ENCODE peak calls at places on chromosomes 6 and 20, in four cellular contexts. M is K562, B is HepG2, F is SK-N-SH. P is an unnamed sample.

GRCh38 chr20:20084296-20084752 is 32.0 kb downstream of the CFAP61 start:
- DNase-seq in F (no peak), M (no peak), B (no peak), P (no peak)

GRCh38 chr6:21022343-21023107 is 488.3 kb downstream of the CDKAL1 start:
- DNase-seq in M (no peak), F (no peak), B (peak; percentile 87), P (peak; percentile 85)

GRCh38 chr6:125477141-125477540 is 175.4 kb upstream of the HDDC2 start:
- DNase-seq in F (no peak), B (no peak), M (no peak), P (no peak)

GRCh38 chr6:15593798-15594197 is 69.0 kb downstream of the DTNBP1 start:
- DNase-seq in F (no peak), B (no peak), M (no peak), P (no peak)

GRCh38 chr6:7697820-7698623 is 27.9 kb upstream of the BMP6 start:
- DNase-seq in B (peak; percentile 84), F (no peak), M (no peak), P (no peak)

GRCh38 chr6:20200761-20201160 is 11.5 kb downstream of the MBOAT1 start:
- DNase-seq in M (no peak), B (no peak), F (no peak), P (no peak)

GRCh38 chr20:16713056-16713455 is 16.8 kb upstream of the SNRPB2 start:
- DNase-seq in F (no peak), B (no peak), M (no peak), P (no peak)

GRCh38 chr6:87436435-87436834 is 28.7 kb downstream of the CFAP206 start:
- DNase-seq in B (peak; percentile 55), F (no peak), M (peak; percentile 58), P (peak; percentile 8)

GRCh38 chr20:33771938-33772337 is 39.2 kb upstream of the CHMP4B start:
- DNase-seq in F (no peak), B (no peak), M (no peak), P (no peak)

GRCh38 chr6:169669889-169670288 is 31.9 kb downstream of the WDR27 start:
- DNase-seq in F (no peak), B (no peak), M (no peak), P (no peak)

GRCh38 chr6:9485992-9486391 is 928.9 kb downstream of the TFAP2A start:
- DNase-seq in F (no peak), B (no peak), M (no peak), P (no peak)

GRCh38 chr6:79167931-79168694 is 66.4 kb downstream of the HMGN3 start:
- DNase-seq in F (no peak), B (no peak), M (no peak), P (no peak)

GRCh38 chr6:170221052-170221752 is 69.7 kb downstream of the DLL1 start:
- DNase-seq in F (peak; percentile 29), M (no peak), B (no peak), P (no peak)

GRCh38 chr6:16276991-16277981 is 38.9 kb downstream of the GMPR start:
- DNase-seq in F (peak; percentile 33), M (peak; percentile 93), B (peak; percentile 85), P (peak; percentile 83)

GRCh38 chr6:108755257-108756240 is 92.7 kb upstream of the ARMC2 start:
- DNase-seq in B (no peak), M (no peak), F (no peak), P (no peak)

GRCh38 chr20:37346526-37347346 is 796 bp downstream of the SRC start:
- DNase-seq in F (peak; percentile 83), M (peak; percentile 9), B (no peak), P (no peak)

GRCh38 chr6:33632603-33633039 is 11.5 kb downstream of the ITPR3 start:
- DNase-seq in B (peak; percentile 75), F (peak; percentile 80), M (peak; percentile 76), P (peak; percentile 37)

GRCh38 chr20:9276964-9277363 is 208.1 kb downstream of the PLCB4 start:
- DNase-seq in F (no peak), M (no peak), B (no peak), P (no peak)

GRCh38 chr6:4912559-4912958 is 91.3 kb downstream of the RPP40 start:
- DNase-seq in B (no peak), F (no peak), M (no peak), P (no peak)

GRCh38 chr6:93792751-93793150 is 373.4 kb upstream of the EPHA7 start:
- DNase-seq in M (no peak), B (no peak), F (no peak), P (no peak)

GRCh38 chr6:7424967-7425807 is 35.6 kb downstream of the RIOK1 start:
- DNase-seq in B (peak; percentile 79), F (peak; percentile 34), M (no peak), P (peak; percentile 24)

GRCh38 chr20:16143596-16143995 is 429.7 kb downstream of the KIF16B start:
- DNase-seq in M (no peak), B (no peak), F (no peak), P (no peak)

GRCh38 chr6:105769987-105770386 is 316.1 kb upstream of the PRDM1 start:
- DNase-seq in F (no peak), B (no peak), M (no peak), P (peak; percentile 86)

GRCh38 chr6:142942805-142943227 is 2.2 kb downstream of the HIVEP2 start:
- DNase-seq in M (peak; percentile 36), B (peak; percentile 64), F (peak; percentile 36), P (no peak)

GRCh38 chr6:1771324-1771723 is 161.6 kb downstream of the FOXC1 start:
- DNase-seq in F (no peak), M (no peak), B (no peak), P (no peak)

GRCh38 chr20:25219365-25219764 is 23.9 kb downstream of the ENTPD6 start:
- DNase-seq in F (no peak), M (no peak), B (no peak), P (no peak)

GRCh38 chr6:21883929-21884328 is 290.4 kb downstream of the SOX4 start:
- DNase-seq in B (no peak), M (no peak), F (no peak), P (no peak)

GRCh38 chr20:50089140-50089786 is 23.7 kb downstream of the UBE2V1 start:
- DNase-seq in M (no peak), F (no peak), B (no peak), P (no peak)

GRCh38 chr6:110625883-110626282 is 149.5 kb upstream of the SLC22A16 start:
- DNase-seq in B (no peak), F (no peak), M (no peak), P (no peak)

GRCh38 chr6:11140061-11140460 is 28.5 kb upstream of the ERVFRD-1 start:
- DNase-seq in B (no peak), F (no peak), M (no peak), P (no peak)

GRCh38 chr6:11144393-11144829 is 32.9 kb upstream of the ERVFRD-1 start:
- DNase-seq in M (peak; percentile 82), F (peak; percentile 76), B (peak; percentile 77), P (peak; percentile 61)

GRCh38 chr6:11142296-11143027 is 30.9 kb upstream of the ERVFRD-1 start:
- DNase-seq in M (no peak), F (no peak), B (no peak), P (no peak)

GRCh38 chr6:11146117-11146826 is 34.7 kb upstream of the ERVFRD-1 start:
- DNase-seq in F (no peak), M (no peak), B (no peak), P (no peak)

GRCh38 chr6:11143394-11144371 is 32.2 kb upstream of the ERVFRD-1 start:
- DNase-seq in B (peak; percentile 91), F (no peak), M (peak; percentile 76), P (peak; percentile 64)
- TF ChIP-seq ELF1 in B (no peak), F (no peak), M (peak; percentile 4), P (no peak)

GRCh38 chr6:6003334-6004146 is 3.2 kb downstream of the NRN1 start:
- DNase-seq in B (no peak), F (peak; percentile 72), M (no peak), P (no peak)

GRCh38 chr6:6002005-6002808 is 4.5 kb downstream of the NRN1 start:
- DNase-seq in F (no peak), M (no peak), B (no peak), P (no peak)

GRCh38 chr6:6002809-6003333 is 3.9 kb downstream of the NRN1 start:
- DNase-seq in F (no peak), B (no peak), M (no peak), P (no peak)

GRCh38 chr6:6005467-6006427 is 978 bp downstream of the NRN1 start:
- DNase-seq in M (no peak), B (no peak), F (peak; percentile 44), P (no peak)

DNA sequence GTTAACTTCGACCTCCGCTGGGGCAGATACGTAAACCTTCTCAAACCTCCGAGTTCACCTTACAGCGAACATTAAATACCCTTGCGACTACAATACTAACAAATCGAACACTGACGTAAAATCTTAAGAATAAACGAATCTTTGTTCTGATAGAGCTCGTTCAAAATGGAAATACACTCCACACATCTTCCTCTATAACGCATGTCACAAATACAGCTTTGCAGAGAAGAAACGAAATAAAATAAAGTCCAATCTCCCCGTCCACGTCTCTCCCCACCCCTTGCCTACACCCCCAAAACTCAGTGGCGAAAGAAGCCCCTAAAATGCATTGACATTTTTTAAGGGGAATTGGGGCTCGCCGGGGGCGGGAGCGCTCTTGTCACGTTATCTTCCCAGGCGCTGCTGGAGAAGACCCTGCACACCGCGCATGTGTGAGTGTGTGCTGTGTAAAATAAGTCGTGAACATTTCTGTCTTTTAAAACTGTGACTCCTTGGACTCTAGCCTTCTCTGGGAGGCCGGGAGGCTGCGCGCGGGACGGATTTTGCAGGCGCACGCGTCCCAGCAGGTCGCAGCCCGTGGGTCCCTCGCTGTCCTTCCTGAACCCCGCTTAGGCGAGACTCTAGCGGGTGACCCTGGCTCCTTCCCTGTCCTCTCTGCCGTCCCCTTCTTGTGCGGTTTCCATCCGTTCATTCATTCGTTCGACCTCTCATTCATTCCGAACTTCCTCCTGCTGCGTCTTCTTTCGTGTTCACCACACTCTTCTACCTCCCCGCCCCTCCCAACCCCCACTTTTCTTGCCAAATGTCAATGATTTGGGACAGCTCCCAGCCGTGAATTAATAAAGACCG is 2.4 kb downstream of the NRN1 start:
- DNase-seq in M (no peak), F (peak; percentile 49), B (no peak), P (no peak)
- TF ChIP-seq REST in M (no peak), F (no peak), B (no peak), P (no peak)

GRCh38 chr6:166109608-166110007 is 58.0 kb downstream of the TBXT start:
- DNase-seq in M (no peak), B (no peak), F (no peak), P (no peak)

GRCh38 chr6:166115609-166116008 is 52.0 kb downstream of the TBXT start:
- DNase-seq in M (no peak), F (no peak), B (no peak), P (no peak)

DNA sequence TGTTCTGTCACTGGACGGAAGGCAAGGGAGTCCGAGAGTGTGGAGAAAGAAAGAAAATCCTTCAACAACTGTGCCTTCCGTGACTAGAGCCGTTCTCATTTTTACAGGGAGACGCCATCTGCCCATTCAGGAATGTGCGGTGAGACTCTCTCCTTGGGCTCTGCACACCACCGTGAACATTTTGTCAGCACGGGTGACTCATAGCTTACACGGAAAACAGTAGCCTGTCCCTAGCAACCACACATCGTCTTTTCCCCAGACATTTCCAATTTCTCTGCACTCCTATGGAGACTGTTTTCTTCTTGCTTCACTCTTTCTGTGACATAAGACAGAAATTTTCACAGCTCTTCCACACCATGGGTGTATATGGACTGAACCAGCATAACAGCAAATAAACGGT is 55.1 kb downstream of the TBXT start:
- DNase-seq in B (peak; percentile 15), F (no peak), M (no peak), P (no peak)
- TF ChIP-seq CTCF in B (no peak), F (no peak), M (no peak), P (no peak)

DNA sequence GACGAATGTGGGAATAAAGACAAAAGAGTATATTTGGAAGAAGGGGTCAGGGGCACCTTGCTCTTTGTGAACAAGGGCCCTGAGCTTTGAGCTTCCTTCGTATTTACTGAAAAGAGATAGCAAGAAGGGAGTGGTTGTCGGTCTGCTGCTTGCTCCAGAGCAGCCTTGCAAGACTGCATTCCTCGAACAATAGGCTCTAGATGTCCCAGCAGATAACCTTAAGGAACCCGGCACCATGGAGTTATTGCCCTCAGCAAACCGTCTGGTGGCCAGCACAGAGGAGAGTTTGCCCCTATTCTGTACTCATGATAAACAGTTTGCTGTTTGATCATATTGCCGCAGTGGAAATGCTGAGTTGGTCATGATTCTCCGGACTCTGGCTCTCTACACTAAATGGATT is 22.7 kb downstream of the HLA-DRB1 start:
- DNase-seq in B (no peak), M (no peak), F (no peak), P (no peak)
- TF ChIP-seq ELF1 in B (no peak), M (no peak), F (no peak), P (no peak)